ENCODE peak calls at places on chromosomes 12 and 14, in nine cellular contexts. O is stomach, M is HepG2, T is sigmoid colon, A is suprapubic skin, V is SK-N-SH, J is upper lobe of left lung, E is K562, L is GM12878. P is an unnamed sample.

GRCh38 chr14:49971156-49972141 is 78.6 kb downstream of the ARF6 start:
- DNase-seq in L (peak), M (no peak), V (no peak), T (no peak), E (no peak), O (no peak), J (no peak), A (no peak), P (peak)

GRCh38 chr12:26870491-26871419 is 37.8 kb upstream of the ITPR2 start:
- DNase-seq in T (peak), V (peak), M (no peak), O (peak), L (peak), E (no peak), J (peak), A (no peak), P (peak)

GRCh38 chr12:27566626-27567025 is 42.6 kb downstream of the PPFIBP1 start:
- DNase-seq in M (no peak), E (no peak), T (no peak), A (no peak), V (no peak), L (no peak), J (no peak), O (no peak), P (no peak)

GRCh38 chr12:2460051-2460450 is 334.7 kb upstream of the FKBP4 start:
- DNase-seq in M (no peak), E (no peak), V (no peak), T (peak), J (no peak), L (no peak), O (no peak), A (no peak), P (no peak)

GRCh38 chr12:67698711-67699603 is 50.4 kb downstream of the DYRK2 start:
- DNase-seq in J (no peak), T (no peak), O (no peak), V (no peak), M (no peak), E (no peak), A (no peak), L (peak), P (no peak)

GRCh38 chr12:94039914-94040313 is 108.5 kb upstream of the PLXNC1 start:
- DNase-seq in J (no peak), L (no peak), M (no peak), A (no peak), E (no peak), T (no peak), V (no peak), O (no peak), P (no peak)

GRCh38 chr14:62687818-62688217 is 357.4 kb downstream of the KCNH5 start:
- DNase-seq in V (no peak), T (no peak), J (no peak), E (no peak), O (no peak), M (no peak), L (no peak), A (no peak), P (no peak)

GRCh38 chr12:51863921-51864700 is 15.6 kb upstream of the FIGNL2 start:
- DNase-seq in M (peak), L (no peak), J (no peak), A (no peak), V (peak), O (no peak), E (no peak), T (no peak), P (no peak)

GRCh38 chr12:123131291-123131831 is 19.5 kb downstream of the PITPNM2 start:
- DNase-seq in O (no peak), L (no peak), V (no peak), M (no peak), J (no peak), A (no peak), E (no peak), T (no peak), P (peak)

GRCh38 chr12:122865268-122866231 is 30.3 kb downstream of the HIP1R start:
- DNase-seq in E (peak), A (peak), J (peak), M (peak), O (peak), V (peak), L (no peak), T (peak), P (no peak)

GRCh38 chr12:76313289-76313688 is 34.9 kb downstream of the BBS10 start:
- DNase-seq in A (no peak), J (no peak), T (no peak), E (no peak), V (no peak), L (no peak), M (no peak), O (no peak), P (no peak)

GRCh38 chr14:61659582-61659981 is 35.7 kb upstream of the HIF1A start:
- DNase-seq in L (no peak), M (no peak), J (no peak), O (no peak), V (no peak), A (no peak), T (no peak), E (no peak), P (no peak)

GRCh38 chr12:63302269-63302940 is 151.4 kb upstream of the AVPR1A start:
- DNase-seq in M (no peak), L (peak), O (no peak), V (no peak), E (no peak), A (no peak), J (no peak), T (no peak), P (no peak)
- TF ChIP-seq POLR2AphosphoS5 in M (no peak), L (no peak), O (no peak), V (no peak), E (no peak), A (no peak), J (no peak), T (no peak), P (no peak)

DNA sequence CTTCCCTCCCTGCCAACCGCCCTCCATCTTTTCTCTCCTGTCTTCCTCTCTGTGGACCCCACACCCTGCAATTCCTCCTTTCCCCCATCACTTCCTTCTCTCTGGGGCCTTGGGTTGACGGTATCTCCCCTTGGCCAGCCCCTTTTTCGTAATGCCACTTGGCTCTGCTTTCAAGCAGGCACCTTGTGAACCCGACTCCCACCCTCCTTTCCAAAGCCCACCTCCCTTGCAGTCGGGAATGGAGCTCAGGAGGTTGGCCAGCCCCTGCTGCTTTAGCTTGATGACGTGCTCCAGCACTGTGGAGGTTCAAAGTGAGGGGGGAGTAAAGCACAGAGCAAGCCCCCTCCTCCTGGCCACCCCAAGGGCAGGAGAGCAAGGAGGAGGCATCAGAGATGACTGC is 103.4 kb downstream of the ZFP36L1 start:
- DNase-seq in V (no peak), O (no peak), E (no peak), T (no peak), M (no peak), A (no peak), J (no peak), L (no peak), P (no peak)
- TF ChIP-seq EP300 in V (no peak), O (no peak), E (no peak), T (no peak), M (no peak), A (no peak), J (no peak), L (no peak), P (no peak)

GRCh38 chr12:110743571-110744093 is 941 bp upstream of the PPP1CC start:
- DNase-seq in O (no peak), T (peak), M (no peak), V (peak), L (no peak), A (peak), J (peak), E (peak), P (peak)
- H3K4me3 ChIP-seq in O (peak), T (peak), M (peak), V (peak), L (peak), A (peak), J (peak), E (peak), P (peak)

GRCh38 chr12:56877195-56878009 is 56.8 kb downstream of the SDR9C7 start:
- DNase-seq in T (no peak), M (peak), O (no peak), L (no peak), V (no peak), A (no peak), J (no peak), E (no peak), P (no peak)

GRCh38 chr12:56878010-56878339 is 56.2 kb downstream of the SDR9C7 start:
- DNase-seq in O (no peak), T (no peak), E (peak), J (no peak), M (peak), V (no peak), L (no peak), A (no peak), P (no peak)

GRCh38 chr12:56872366-56872765 is 61.8 kb downstream of the SDR9C7 start:
- DNase-seq in M (no peak), L (no peak), E (no peak), O (no peak), J (no peak), T (no peak), V (no peak), A (no peak), P (no peak)

GRCh38 chr12:56874821-56875220 is 59.4 kb downstream of the SDR9C7 start:
- DNase-seq in V (no peak), A (no peak), O (no peak), J (no peak), E (no peak), M (no peak), T (no peak), L (no peak), P (no peak)

GRCh38 chr12:56873382-56873781 is 60.8 kb downstream of the SDR9C7 start:
- DNase-seq in L (no peak), O (no peak), T (no peak), V (no peak), E (no peak), M (no peak), A (no peak), J (no peak), P (no peak)
- TF ChIP-seq POLR2AphosphoS5 in L (no peak), O (no peak), T (no peak), V (no peak), E (no peak), M (no peak), A (no peak), J (no peak), P (no peak)

GRCh38 chr14:76056128-76056527 is 70.6 kb downstream of the IFT43 start:
- DNase-seq in L (no peak), J (no peak), E (peak), T (no peak), A (no peak), M (no peak), O (no peak), V (no peak), P (no peak)
- TF ChIP-seq EP300 in L (no peak), J (no peak), E (no peak), T (no peak), A (no peak), M (no peak), O (no peak), V (no peak), P (no peak)

GRCh38 chr12:6374781-6375150 is 597 bp downstream of the SCNN1A start:
- DNase-seq in E (no peak), M (no peak), O (no peak), T (no peak), J (no peak), A (no peak), V (no peak), L (no peak), P (peak)
- H3K4me3 ChIP-seq in E (no peak), M (peak), O (peak), T (no peak), J (peak), A (peak), V (no peak), L (no peak), P (peak)

GRCh38 chr14:100408350-100409015 is 85.3 kb downstream of the SLC25A47 start:
- DNase-seq in J (peak), M (no peak), A (no peak), E (peak), L (no peak), O (no peak), T (no peak), V (no peak), P (no peak)
- TF ChIP-seq POLR2AphosphoS5 in J (no peak), M (no peak), A (no peak), E (no peak), L (no peak), O (peak), T (no peak), V (no peak), P (no peak)

DNA sequence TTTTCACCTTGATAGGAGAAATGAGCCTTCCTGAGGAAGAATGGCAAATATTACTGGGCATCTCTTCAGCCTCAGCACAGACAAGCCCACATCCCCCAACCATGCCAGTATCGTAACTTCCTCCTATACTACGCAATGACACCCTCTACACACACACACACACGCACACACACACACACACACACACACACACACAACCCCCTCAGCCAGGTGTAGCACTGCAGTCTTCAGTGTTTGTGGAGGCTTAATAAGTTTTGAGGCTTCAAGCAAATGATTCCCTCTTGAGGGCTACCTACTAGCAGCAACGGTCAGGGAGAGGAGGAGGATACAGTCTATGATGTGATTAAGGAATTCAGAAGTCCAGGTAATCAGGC is 1.6 kb downstream of the DGKA start:
- DNase-seq in V (peak), E (no peak), O (no peak), L (no peak), J (peak), A (no peak), T (no peak), M (no peak), P (peak)
- TF ChIP-seq EP300 in V (no peak), E (no peak), O (no peak), L (no peak), J (no peak), A (no peak), T (no peak), M (no peak), P (no peak)

GRCh38 chr14:77707724-77708408 is at the start of the genes ALKBH1 and SLIRP:
- DNase-seq in A (peak), V (peak), E (peak), M (peak), T (peak), L (peak), J (peak), O (peak), P (peak)

GRCh38 chr14:77709412-77709811 is 1.5 kb downstream of the SLIRP start:
- DNase-seq in O (no peak), J (no peak), T (no peak), V (no peak), M (peak), L (no peak), E (no peak), A (no peak), P (no peak)

GRCh38 chr14:77708749-77709148 is 846 bp downstream of the SLIRP start:
- DNase-seq in E (no peak), V (no peak), L (no peak), M (no peak), O (no peak), A (no peak), T (no peak), J (no peak), P (no peak)

GRCh38 chr14:77707355-77707723 is 484 bp downstream of the ALKBH1 start:
- DNase-seq in L (no peak), A (no peak), V (peak), O (no peak), E (peak), M (peak), J (peak), T (no peak), P (peak)

GRCh38 chr14:77710364-77710763 is 2.5 kb downstream of the SLIRP start:
- DNase-seq in T (no peak), A (no peak), O (no peak), J (no peak), E (no peak), V (no peak), L (no peak), M (peak), P (no peak)
- H3K4me3 ChIP-seq in T (no peak), A (no peak), O (no peak), J (no peak), E (peak), V (no peak), L (peak), M (peak), P (no peak)

GRCh38 chr12:53068811-53069585 is 10.2 kb downstream of the SPRYD3 start:
- DNase-seq in E (no peak), A (no peak), O (no peak), T (peak), L (no peak), M (no peak), V (no peak), J (no peak), P (no peak)

GRCh38 chr12:53067993-53068770 is 11.0 kb downstream of the SPRYD3 start:
- DNase-seq in J (no peak), O (no peak), T (peak), L (no peak), M (no peak), A (no peak), V (no peak), E (no peak), P (no peak)

GRCh38 chr12:53071591-53072551 is 7.3 kb downstream of the SPRYD3 start:
- DNase-seq in E (peak), M (no peak), V (peak), L (no peak), O (no peak), A (no peak), T (peak), J (no peak), P (peak)

GRCh38 chr12:53069621-53070410 is 9.4 kb downstream of the SPRYD3 start:
- DNase-seq in L (no peak), J (no peak), A (no peak), T (peak), V (no peak), M (no peak), E (no peak), O (no peak), P (no peak)

DNA sequence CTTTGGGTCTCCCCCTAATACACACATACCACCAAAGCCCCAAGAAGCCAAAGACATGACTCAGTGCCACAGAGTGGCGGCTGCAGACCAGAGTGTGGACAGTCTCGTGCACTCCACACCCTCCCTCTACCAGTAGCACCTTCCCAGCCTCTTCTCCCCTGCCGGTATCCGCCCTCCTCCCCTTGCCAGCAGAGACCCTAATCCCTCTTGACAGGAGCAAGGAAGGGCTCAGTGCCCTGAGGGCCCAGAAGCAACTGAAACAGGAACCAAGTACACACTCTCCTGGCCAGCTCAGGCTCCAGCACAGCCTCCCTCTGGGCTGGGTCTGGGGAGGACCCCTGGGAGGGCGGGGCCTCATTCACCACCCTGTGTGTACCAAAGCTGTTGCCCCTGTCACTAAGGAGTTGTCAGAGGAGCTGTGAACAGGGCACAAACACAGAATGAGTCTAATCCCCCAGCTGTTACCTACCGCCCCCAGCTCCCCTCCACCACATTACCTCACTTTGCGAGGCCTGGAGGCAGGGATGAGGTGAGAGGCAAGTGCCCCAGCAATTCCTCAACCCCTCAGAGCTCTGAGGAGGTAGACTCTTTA is 8.2 kb downstream of the SPRYD3 start:
- DNase-seq in M (no peak), T (peak), A (no peak), L (no peak), E (no peak), J (no peak), V (no peak), O (no peak), P (no peak)
- TF ChIP-seq POLR2AphosphoS5 in M (no peak), T (no peak), A (no peak), L (no peak), E (no peak), J (no peak), V (no peak), O (no peak), P (no peak)

P was measured in transverse colon.